ENCODE peak calls at places on chromosomes 1 and 21, in eight cellular contexts. X is GM13976, V is heart right ventricle, H is fibroblast of pulmonary artery, P is cardiac muscle cell, N is kidney epithelial cell, K is GM12864, M is SK-N-SH. R is an unnamed sample.

GRCh38 chr21:28337319-28337718 is 655.4 kb downstream of the LTN1 start:
- DNase-seq in X (no peak), V (no peak), H (peak), P (peak), N (no peak), K (no peak), M (peak), R (peak)

GRCh38 chr1:57172040-57172439 is 206.2 kb upstream of the C8B start:
- DNase-seq in X (no peak), V (no peak), H (no peak), P (no peak), N (no peak), K (no peak), M (no peak), R (no peak)

GRCh38 chr1:70487910-70488665 is 77.0 kb downstream of the CTH start:
- DNase-seq in X (peak), V (no peak), H (peak), P (peak), N (no peak), K (no peak), M (peak), R (peak)

GRCh38 chr1:22787636-22788035 is 77.0 kb downstream of the EPHB2 start:
- DNase-seq in X (no peak), V (no peak), H (no peak), P (no peak), N (no peak), K (no peak), M (no peak), R (no peak)

GRCh38 chr1:75310067-75310466 is 175.9 kb downstream of the LHX8 start:
- DNase-seq in X (no peak), V (no peak), H (peak), P (no peak), N (no peak), K (no peak), M (no peak), R (no peak)

GRCh38 chr1:169112241-169112640 is 5.8 kb downstream of the ATP1B1 start:
- DNase-seq in X (no peak), V (no peak), H (peak), P (peak), N (no peak), K (no peak), M (no peak), R (peak)

GRCh38 chr1:87786861-87787548 is 458.3 kb downstream of the LMO4 start:
- DNase-seq in X (no peak), V (no peak), H (no peak), P (no peak), N (no peak), K (no peak), M (no peak), R (no peak)

GRCh38 chr1:234559917-234560676 is 49.9 kb downstream of the IRF2BP2 start:
- DNase-seq in X (no peak), V (no peak), H (no peak), P (no peak), N (no peak), K (no peak), M (no peak), R (no peak)

GRCh38 chr1:12407050-12407961 is 177.5 kb downstream of the VPS13D start:
- DNase-seq in X (peak), V (no peak), H (peak), P (peak), N (no peak), K (no peak), M (peak), R (peak)

GRCh38 chr1:156476501-156477298 is 23.9 kb downstream of the MEF2D start:
- DNase-seq in X (no peak), V (peak), H (peak), P (peak), N (no peak), K (no peak), M (no peak), R (peak)

GRCh38 chr1:209937996-209938959 is at the start of gene SYT14:
- DNase-seq in X (peak), V (no peak), H (peak), P (peak), N (no peak), K (no peak), M (peak), R (peak)

GRCh38 chr1:233075045-233075444 is 124.6 kb downstream of the NTPCR start:
- DNase-seq in X (no peak), V (no peak), H (peak), P (no peak), N (peak), K (no peak), M (no peak), R (peak)

GRCh38 chr1:18818036-18818435 is 41.4 kb downstream of the TAS1R2 start:
- DNase-seq in X (no peak), V (no peak), H (no peak), P (no peak), N (no peak), K (no peak), M (peak), R (no peak)

GRCh38 chr1:204294371-204294770 is 65.4 kb downstream of the PLEKHA6 start:
- DNase-seq in X (no peak), V (no peak), H (peak), P (peak), N (no peak), K (no peak), M (no peak), R (peak)

GRCh38 chr1:77051406-77051805 is 167.8 kb downstream of the PIGK start:
- DNase-seq in X (no peak), V (no peak), H (no peak), P (no peak), N (no peak), K (no peak), M (no peak), R (no peak)

GRCh38 chr21:33041981-33042380 is 16.2 kb downstream of the OLIG2 start:
- DNase-seq in X (no peak), V (no peak), H (no peak), P (no peak), N (no peak), K (no peak), M (no peak), R (no peak)

DNA sequence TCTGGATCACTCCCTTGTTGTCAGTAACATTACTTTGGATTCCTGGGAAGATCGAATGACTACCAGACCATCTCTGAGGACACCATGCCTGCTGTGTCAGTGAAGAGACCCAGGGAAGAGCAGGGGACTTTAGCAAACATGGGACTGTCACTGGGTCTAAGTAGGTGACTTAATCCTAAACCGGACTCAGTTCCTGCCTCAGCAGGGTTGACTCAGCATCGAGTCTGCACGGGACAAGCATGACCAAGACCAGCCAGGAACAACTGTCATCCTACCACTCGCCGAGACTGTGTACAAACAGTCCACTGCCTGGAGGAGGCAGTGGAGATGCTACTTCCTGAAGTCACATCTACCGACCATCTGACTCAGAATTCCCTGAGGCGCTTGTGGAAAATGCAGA is 53.2 kb upstream of the RAB4A start:
- DNase-seq in X (no peak), V (no peak), H (no peak), P (no peak), N (no peak), K (no peak), M (no peak), R (no peak)
- TF ChIP-seq CTCF in X (no peak), V (no peak), H (no peak), P (no peak), N (peak), K (no peak), M (no peak), R (no peak)

GRCh38 chr1:89527750-89528381 is 3.2 kb downstream of the LRRC8B start:
- DNase-seq in X (no peak), V (no peak), H (no peak), P (no peak), N (no peak), K (no peak), M (no peak), R (no peak)

GRCh38 chr1:89527256-89527655 is 2.6 kb downstream of the LRRC8B start:
- DNase-seq in X (no peak), V (no peak), H (no peak), P (no peak), N (no peak), K (no peak), M (no peak), R (no peak)

GRCh38 chr1:89524369-89525168 is at the start of gene LRRC8B:
- DNase-seq in X (peak), V (peak), H (peak), P (peak), N (no peak), K (no peak), M (peak), R (peak)

GRCh38 chr1:89523597-89524368 is 846 bp upstream of the LRRC8B start:
- DNase-seq in X (peak), V (no peak), H (no peak), P (peak), N (no peak), K (no peak), M (peak), R (peak)

DNA sequence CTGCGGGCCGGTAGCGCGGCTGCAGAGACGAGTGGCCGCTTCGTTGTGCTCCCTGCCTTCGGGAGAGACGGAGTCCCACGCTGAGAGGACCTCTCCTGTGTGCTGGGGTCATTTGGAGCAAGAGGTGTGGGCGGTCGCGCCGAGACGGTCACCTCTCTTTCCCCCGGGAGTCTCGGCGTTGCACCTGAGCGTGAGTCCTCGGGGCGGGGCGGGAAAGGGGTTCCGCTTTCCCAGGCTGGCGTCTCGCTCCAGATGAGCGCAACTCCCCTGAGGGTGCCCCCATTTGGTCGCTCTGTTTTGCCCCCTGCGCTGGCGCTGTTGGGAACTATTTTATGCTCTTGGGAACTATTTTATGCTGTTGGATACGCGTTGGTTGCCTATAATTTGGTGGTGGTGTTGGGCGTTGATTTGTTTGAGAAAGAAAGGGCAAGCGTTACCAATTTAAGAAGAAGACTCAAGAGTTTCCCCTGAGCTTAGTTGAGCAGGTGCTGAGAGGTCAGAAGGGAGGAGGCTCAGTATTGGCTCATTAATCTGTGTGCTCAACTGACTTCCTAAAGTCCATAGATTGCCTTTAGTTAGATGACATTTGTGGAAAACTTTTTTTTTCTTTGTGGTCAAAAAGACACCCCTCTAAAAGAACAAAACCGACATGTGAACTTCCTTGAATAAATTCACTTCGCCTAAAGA is 683 bp downstream of the LRRC8B start:
- DNase-seq in X (peak), V (peak), H (no peak), P (peak), N (no peak), K (no peak), M (peak), R (no peak)
- TF ChIP-seq CTCF in X (no peak), V (no peak), H (no peak), P (peak), N (peak), K (no peak), M (peak), R (no peak)

GRCh38 chr1:8166436-8166835 is 140.3 kb upstream of the ERRFI1 start:
- DNase-seq in X (no peak), V (no peak), H (no peak), P (no peak), N (no peak), K (no peak), M (no peak), R (no peak)

GRCh38 chr1:8167936-8168335 is 141.8 kb upstream of the ERRFI1 start:
- DNase-seq in X (no peak), V (no peak), H (no peak), P (no peak), N (no peak), K (no peak), M (no peak), R (no peak)

GRCh38 chr1:8163039-8163438 is 136.9 kb upstream of the ERRFI1 start:
- DNase-seq in X (no peak), V (no peak), H (no peak), P (no peak), N (no peak), K (no peak), M (no peak), R (no peak)

GRCh38 chr1:8164670-8165069 is 138.6 kb upstream of the ERRFI1 start:
- DNase-seq in X (no peak), V (no peak), H (no peak), P (no peak), N (no peak), K (no peak), M (no peak), R (no peak)

DNA sequence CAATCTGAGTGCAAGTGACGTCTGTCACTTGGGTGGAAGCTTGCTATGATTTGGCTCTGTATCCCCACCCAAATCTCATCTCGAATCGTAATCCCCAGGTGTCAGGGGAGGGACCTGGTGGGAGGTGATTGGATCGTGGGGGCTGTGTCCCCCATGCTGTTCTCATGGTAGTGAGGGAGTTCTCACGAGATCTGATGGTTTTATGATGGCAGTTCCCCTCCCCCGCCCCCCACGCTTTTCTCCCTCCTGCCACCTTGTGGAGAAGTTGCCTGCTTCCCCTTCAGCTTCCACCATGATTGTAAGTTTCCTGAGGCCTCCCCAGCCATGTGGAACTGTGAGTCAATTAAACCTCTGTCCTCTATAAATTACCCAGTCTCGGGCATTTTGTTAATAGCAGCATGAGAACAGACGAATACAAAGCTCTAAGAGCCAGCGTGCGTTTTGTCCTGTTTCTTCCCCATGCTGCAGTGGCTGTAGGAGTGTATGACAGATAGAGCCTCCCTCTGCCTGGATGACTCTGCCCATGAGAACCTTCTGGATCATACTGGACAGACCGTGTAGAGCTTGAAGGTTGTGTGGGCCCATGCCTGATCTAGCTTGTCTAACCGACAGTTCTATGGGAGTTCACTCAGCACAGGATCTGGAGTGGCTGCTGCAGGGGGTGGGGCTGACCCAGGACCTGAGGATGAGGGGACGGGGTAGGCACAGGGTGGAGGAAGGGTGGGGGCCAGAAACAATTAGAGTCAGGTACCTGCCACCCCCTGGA is 139.7 kb upstream of the ERRFI1 start:
- DNase-seq in X (no peak), V (no peak), H (no peak), P (no peak), N (no peak), K (no peak), M (no peak), R (no peak)
- TF ChIP-seq CTCF in X (no peak), V (no peak), H (peak), P (peak), N (peak), K (peak), M (peak), R (peak)

DNA sequence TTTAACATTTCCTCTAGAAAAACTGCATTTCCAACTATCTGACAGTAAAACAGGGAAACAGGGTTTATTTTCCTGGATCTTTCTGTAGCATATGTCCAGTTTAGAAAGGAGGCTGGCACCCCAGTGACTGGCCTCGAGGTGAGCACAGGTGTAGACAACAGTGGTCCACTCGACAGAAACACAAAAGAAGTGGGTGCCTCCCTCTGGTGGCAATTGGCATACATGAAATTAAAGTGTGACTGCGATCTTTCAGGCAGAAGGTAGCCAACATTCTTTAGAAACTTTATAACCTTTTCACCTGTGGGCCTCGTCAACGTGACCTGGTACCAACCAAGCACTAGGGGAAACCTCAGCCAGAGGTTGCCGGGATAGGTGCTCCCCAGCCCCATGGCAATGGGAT is 44.0 kb downstream of the PCP4 start:
- DNase-seq in X (no peak), V (no peak), H (no peak), P (no peak), N (no peak), K (no peak), M (no peak), R (no peak)
- TF ChIP-seq CTCF in X (no peak), V (peak), H (no peak), P (no peak), N (peak), K (no peak), M (no peak), R (no peak)

DNA sequence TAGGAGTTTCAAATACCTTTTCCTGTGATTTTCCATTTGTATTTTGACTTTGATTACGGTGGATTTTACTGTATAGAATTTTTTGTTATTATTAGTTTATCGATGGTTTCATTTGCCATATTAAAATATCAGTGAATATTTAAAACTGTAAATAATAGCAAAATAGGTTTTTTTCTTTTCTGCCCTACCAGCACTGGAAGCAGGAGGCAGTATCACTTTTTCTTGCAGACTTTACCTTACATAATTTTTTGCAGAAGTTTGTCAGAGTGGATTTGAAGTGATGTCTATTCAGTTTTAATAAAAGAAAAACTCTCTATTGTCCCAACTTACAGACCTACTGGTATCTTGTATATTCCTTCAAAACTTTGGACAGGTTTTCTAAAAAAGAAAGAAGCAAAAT is 213.6 kb downstream of the CENPF start:
- DNase-seq in X (no peak), V (no peak), H (no peak), P (no peak), N (no peak), K (no peak), M (no peak), R (no peak)
- TF ChIP-seq CTCF in X (no peak), V (no peak), H (peak), P (no peak), N (peak), K (no peak), M (peak), R (peak)

R was measured in fibroblast of villous mesenchyme.